ENCODE peak calls at places on chromosomes 11 and 22, in five cellular contexts. O is esophagus squamous epithelium, X is H9, N is A549, S is PC-9. K is an unnamed sample. For H3K4me1, the result is how much of the 10 kb centered on the place peaks cover.

GRCh38 chr11:114208371-114208770 is 87.8 kb upstream of the NNMT start:
- DNase-seq in N (no peak), O (no peak), X (no peak), S (no peak), K (no peak)

GRCh38 chr11:90332415-90332814 is 109.6 kb upstream of the CHORDC1 start:
- DNase-seq in N (no peak), X (no peak), O (no peak), S (no peak), K (no peak)

GRCh38 chr22:27999876-28000275 is 80.8 kb upstream of the PITPNB start:
- DNase-seq in S (no peak), X (no peak), O (no peak), N (no peak), K (no peak)

GRCh38 chr11:27085605-27086004 is 45.0 kb downstream of the BBOX1 start:
- DNase-seq in N (no peak), X (no peak), S (no peak), O (no peak), K (no peak)

GRCh38 chr22:42885446-42885845 is 28.4 kb upstream of the ARFGAP3 start:
- DNase-seq in S (no peak), N (no peak), X (no peak), O (no peak), K (no peak)

GRCh38 chr22:36803358-36803757 is 13.5 kb downstream of the PVALB start:
- DNase-seq in O (no peak), X (no peak), S (no peak), N (no peak), K (no peak)

GRCh38 chr22:50292643-50293440 is 14.6 kb downstream of the PLXNB2 start:
- DNase-seq in X (no peak), N (no peak), O (no peak), S (no peak), K (no peak)

GRCh38 chr11:127895776-127896175 is 691.6 kb downstream of the ETS1 start:
- DNase-seq in N (no peak), S (no peak), X (no peak), O (no peak), K (no peak)

GRCh38 chr11:35464308-35464707 is 45.0 kb upstream of the SLC1A2 start:
- DNase-seq in S (no peak), X (no peak), O (no peak), N (no peak), K (no peak)

GRCh38 chr11:24234822-24235508 is 261.9 kb upstream of the LUZP2 start:
- DNase-seq in O (no peak), S (peak), X (no peak), N (no peak), K (no peak)

GRCh38 chr11:16923987-16924386 is 90.2 kb downstream of the PLEKHA7 start:
- DNase-seq in N (no peak), O (no peak), X (no peak), S (peak), K (no peak)

GRCh38 chr22:35686298-35686697 is 31.4 kb upstream of the APOL5 start:
- DNase-seq in O (no peak), N (no peak), X (no peak), S (no peak), K (no peak)

GRCh38 chr11:56876621-56877312 is 111.9 kb upstream of the OR5AK2 start:
- DNase-seq in S (no peak), X (no peak), N (peak), O (no peak), K (no peak)

GRCh38 chr11:115552773-115553438 is 48.7 kb upstream of the CADM1 start:
- DNase-seq in X (no peak), O (no peak), N (no peak), S (no peak), K (no peak)

DNA sequence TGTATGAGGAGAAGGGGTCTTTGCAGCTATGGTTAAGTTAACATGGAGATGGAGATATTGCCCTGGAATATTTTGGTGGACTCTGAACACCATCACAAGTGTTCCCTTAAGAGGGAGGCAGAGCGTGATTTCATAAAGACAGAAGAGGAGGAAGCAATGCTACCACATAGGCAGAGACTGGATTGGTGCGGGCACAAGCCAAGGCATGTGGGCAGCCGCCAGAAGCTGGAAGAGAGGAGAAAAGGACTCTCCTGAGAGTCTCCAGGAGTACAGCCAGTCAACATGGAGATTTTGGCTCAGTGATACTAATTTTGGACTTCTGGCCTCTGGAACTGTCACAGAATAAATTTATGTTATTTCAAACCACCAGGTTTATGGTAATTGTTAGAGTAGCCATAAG is 231.6 kb downstream of the OPCML start:
- DNase-seq in O (no peak), N (no peak), X (no peak), S (no peak), K (no peak)
- H3K4me1 ChIP-seq in O (under half), N (under half), X (under half), S (under half), K (under half)

GRCh38 chr22:39959640-39960447 is at the start of gene TMA7B:
- DNase-seq in O (no peak), S (peak), X (peak), N (peak), K (peak)
- H3K4me1 ChIP-seq in O (under half), S (under half), X (under half), N (under half), K (under half)

DNA sequence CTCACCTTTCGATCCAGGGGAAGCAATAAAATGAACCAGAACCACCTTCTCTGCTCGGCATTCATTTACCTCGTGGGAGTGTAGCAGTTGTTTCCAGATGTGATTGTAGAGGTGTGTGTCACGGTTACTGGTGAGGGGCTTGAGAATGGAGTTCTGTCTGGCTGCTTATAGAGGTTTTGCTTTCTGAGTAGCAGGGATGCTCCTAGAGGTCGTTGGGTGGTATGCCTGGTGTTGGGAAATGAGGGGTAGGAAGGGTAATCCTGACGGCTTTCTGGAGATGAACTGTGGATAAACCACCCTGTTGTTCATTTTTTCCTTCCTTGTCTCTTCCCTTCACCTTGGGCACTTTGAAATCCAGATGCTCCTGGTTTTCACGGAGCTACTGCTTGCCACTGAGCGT is 8.1 kb downstream of the TEAD1 start:
- DNase-seq in N (no peak), O (no peak), S (no peak), X (no peak), K (no peak)
- H3K4me1 ChIP-seq in N (half or more), O (under half), S (half or more), X (under half), K (under half)

GRCh38 chr11:44566559-44566949 is 1.1 kb downstream of the CD82 start:
- DNase-seq in N (no peak), S (no peak), X (no peak), O (no peak), K (peak)
- H3K4me1 ChIP-seq in N (under half), S (under half), X (under half), O (half or more), K (half or more)

DNA sequence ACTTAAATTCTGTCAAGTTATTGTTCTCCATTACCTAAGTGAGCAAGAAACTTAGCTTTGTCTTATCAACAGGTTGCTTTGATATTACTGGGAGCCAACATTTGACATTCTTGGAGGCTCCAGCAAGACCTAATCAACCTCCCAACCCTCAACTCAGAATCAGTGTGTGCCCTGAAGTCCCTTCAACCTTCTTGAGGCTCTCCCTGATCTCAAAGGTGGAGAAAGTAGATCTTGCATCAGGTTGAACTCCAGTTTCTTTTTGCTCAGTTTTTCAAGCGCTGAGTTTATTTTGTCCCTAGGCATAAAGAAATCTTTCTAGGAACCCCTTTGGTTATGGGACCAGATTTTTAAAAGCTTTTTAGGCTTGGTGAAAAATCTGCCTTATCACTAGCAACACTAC is 1.4 kb downstream of the FAM111A start:
- DNase-seq in N (no peak), O (no peak), X (no peak), S (no peak), K (no peak)
- H3K4me1 ChIP-seq in N (under half), O (under half), X (under half), S (under half), K (under half)

GRCh38 chr11:111733009-111733408 is 33.2 kb downstream of the PPP2R1B start:
- DNase-seq in N (no peak), X (no peak), O (no peak), S (no peak), K (no peak)
- H3K4me1 ChIP-seq in N (under half), X (under half), O (half or more), S (under half), K (under half)

GRCh38 chr11:95100191-95100648 is 10.6 kb downstream of the ENDOD1 start:
- DNase-seq in O (no peak), S (no peak), X (no peak), N (no peak), K (no peak)
- H3K4me1 ChIP-seq in O (under half), S (under half), X (under half), N (under half), K (under half)

K was measured in SJCRH30.